ENCODE peak calls at places on chromosomes 7 and 10, in nine cellular contexts. O is endodermal cell; G is activated CD8-positive, alpha-beta T cell treated with anti-CD3 and anti-CD28 coated beads for 36 hours; I is cardiac fibroblast; T is progenitor cell of endocrine pancreas; Y is psoas muscle; A is HCT116; F is HFFc6; M is fibroblast of pulmonary artery. Z is an unnamed sample.

GRCh38 chr10:5552376-5553321 is 27.9 kb downstream of the CALML3 start:
- DNase-seq in F (no peak), O (no peak), Y (peak), T (no peak), A (no peak), G (no peak), I (no peak), M (no peak), Z (no peak)

GRCh38 chr7:92255308-92255707 is 9.5 kb downstream of the ANKIB1 start:
- DNase-seq in M (peak), T (no peak), G (no peak), I (peak), A (no peak), F (peak), O (no peak), Y (no peak), Z (no peak)

GRCh38 chr10:6927001-6927400 is 346.9 kb upstream of the PRKCQ start:
- DNase-seq in O (no peak), G (no peak), I (no peak), M (no peak), Y (no peak), T (no peak), A (no peak), F (no peak), Z (no peak)

GRCh38 chr10:31897506-31897905 is 31.1 kb downstream of the ARHGAP12 start:
- DNase-seq in M (peak), I (peak), G (no peak), F (peak), O (no peak), A (no peak), T (no peak), Y (no peak), Z (no peak)

GRCh38 chr10:26835025-26835424 is 25.7 kb downstream of the ABI1 start:
- DNase-seq in T (no peak), M (no peak), O (no peak), I (no peak), A (no peak), Y (no peak), F (no peak), G (no peak), Z (no peak)

GRCh38 chr7:18580945-18581344 is 85.4 kb downstream of the HDAC9 start:
- DNase-seq in T (no peak), I (no peak), O (no peak), Y (no peak), G (no peak), M (no peak), F (no peak), A (no peak), Z (no peak)

GRCh38 chr10:62811159-62811875 is 4.8 kb downstream of the EGR2 start:
- DNase-seq in A (no peak), Y (no peak), M (no peak), I (no peak), G (peak), T (no peak), F (no peak), O (no peak), Z (no peak)

GRCh38 chr7:44541-44896 is 147.9 kb upstream of the FAM20C start:
- DNase-seq in A (no peak), O (no peak), F (no peak), M (no peak), G (no peak), I (no peak), Y (peak), T (no peak), Z (no peak)

GRCh38 chr7:123624527-123625183 is 23.0 kb downstream of the ASB15 start:
- DNase-seq in G (peak), I (no peak), O (peak), A (no peak), Y (peak), T (peak), M (peak), F (peak), Z (no peak)

GRCh38 chr7:105567821-105568220 is 13.5 kb downstream of the EFCAB10 start:
- DNase-seq in I (no peak), O (no peak), A (no peak), M (no peak), T (no peak), G (no peak), F (no peak), Y (no peak), Z (no peak)

GRCh38 chr10:35963685-35964084 is 321.6 kb upstream of the FZD8 start:
- DNase-seq in M (no peak), I (no peak), T (no peak), G (no peak), A (no peak), Y (no peak), F (no peak), O (no peak), Z (no peak)

GRCh38 chr10:89644691-89644966 is 413 bp downstream of the PANK1 start:
- DNase-seq in T (no peak), A (no peak), Y (no peak), F (no peak), G (no peak), M (no peak), I (no peak), O (no peak), Z (no peak)

GRCh38 chr7:149714910-149715471 is 58.4 kb downstream of the ZNF467 start:
- DNase-seq in G (peak), T (no peak), M (no peak), F (no peak), Y (no peak), O (no peak), I (peak), A (no peak), Z (no peak)

GRCh38 chr7:96599288-96599936 is 110.2 kb downstream of the SEM1 start:
- DNase-seq in M (no peak), T (no peak), Y (no peak), I (no peak), A (no peak), O (no peak), F (no peak), G (no peak), Z (no peak)

GRCh38 chr10:93333278-93333978 is 148.7 kb downstream of the MYOF start:
- DNase-seq in M (peak), O (peak), F (no peak), I (no peak), Y (no peak), G (no peak), A (no peak), T (no peak), Z (no peak)

GRCh38 chr7:134179321-134179720 is 52.2 kb downstream of the LRGUK start:
- DNase-seq in Y (no peak), G (no peak), M (no peak), I (no peak), T (no peak), F (no peak), O (no peak), A (no peak), Z (no peak)

GRCh38 chr7:138602456-138602855 is 98.7 kb downstream of the SVOPL start:
- DNase-seq in G (no peak), I (no peak), T (no peak), O (no peak), M (no peak), F (no peak), Y (no peak), A (no peak), Z (no peak)

GRCh38 chr10:44589931-44590330 is 205.0 kb upstream of the CXCL12 start:
- DNase-seq in O (peak), F (no peak), I (no peak), Y (no peak), M (no peak), A (no peak), T (no peak), G (no peak), Z (no peak)

GRCh38 chr7:107118109-107118900 is 50.5 kb upstream of the HBP1 start:
- DNase-seq in I (peak), F (no peak), Y (no peak), M (peak), T (no peak), G (no peak), O (no peak), A (no peak), Z (no peak)

DNA sequence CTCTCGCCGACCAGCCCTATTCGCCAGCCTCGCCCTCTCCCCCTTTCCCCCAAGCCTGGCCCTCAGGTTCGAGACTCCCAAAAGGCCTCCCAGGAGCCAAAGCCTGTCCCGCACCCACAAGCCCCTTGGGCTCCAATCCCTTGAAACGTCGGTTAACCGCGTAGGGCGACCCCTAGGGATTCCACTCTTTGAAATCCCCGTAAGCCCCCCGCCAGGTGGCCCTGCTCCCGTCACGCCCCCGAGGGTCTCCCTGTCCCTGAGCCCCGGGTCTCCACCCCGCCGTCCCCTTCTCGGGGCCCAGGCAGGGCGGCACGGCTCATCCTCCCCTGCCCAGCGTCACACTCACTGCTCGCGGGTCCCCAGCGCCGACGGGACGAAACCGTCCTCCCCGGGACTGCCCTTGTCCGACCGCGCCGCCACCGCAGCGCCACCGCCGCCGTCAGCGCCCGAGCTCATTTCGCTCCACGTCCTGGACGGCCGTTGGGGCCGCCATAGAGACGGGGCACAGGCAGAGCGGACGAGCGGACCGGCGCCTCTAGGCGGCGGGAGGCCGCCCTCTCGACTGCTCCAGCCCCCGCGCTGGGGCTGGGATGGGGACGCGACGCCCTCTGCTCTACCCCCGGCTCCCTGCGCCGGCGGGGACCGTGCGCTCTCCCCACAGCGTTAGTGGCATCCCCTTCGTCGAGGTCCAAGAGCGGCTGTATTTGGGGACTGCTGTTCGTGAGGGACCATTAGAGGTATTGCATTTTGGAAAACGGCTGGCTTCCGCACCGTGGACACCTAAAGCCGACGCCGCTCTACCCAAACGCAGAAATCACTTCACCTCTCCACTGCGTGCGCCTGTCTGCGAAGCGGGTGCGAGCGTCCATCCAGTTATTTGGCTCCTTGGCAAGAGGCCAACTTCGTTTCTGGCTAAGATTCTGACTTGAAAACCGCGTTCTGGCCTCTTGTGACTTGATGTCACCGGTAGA is at the start of gene EEF1AKMT2:
- DNase-seq in F (peak), Y (peak), M (peak), O (peak), G (peak), A (peak), T (peak), I (peak), Z (peak)
- TF ChIP-seq CTCF in F (peak), Y (peak), M (no peak), O (peak), G (no peak), A (peak), T (peak), I (peak), Z (peak)

GRCh38 chr7:64639267-64640001 is 26.5 kb upstream of the ZNF107 start:
- DNase-seq in T (no peak), M (no peak), I (no peak), G (no peak), O (no peak), Y (no peak), F (no peak), A (no peak), Z (no peak)
- TF ChIP-seq CTCF in T (no peak), M (no peak), I (no peak), G (no peak), O (no peak), Y (no peak), F (no peak), A (no peak), Z (no peak)

GRCh38 chr10:116270691-116271592 is 2.1 kb downstream of the GFRA1 start:
- DNase-seq in G (no peak), O (peak), M (no peak), T (no peak), F (no peak), A (no peak), Y (peak), I (no peak), Z (no peak)

GRCh38 chr10:116269612-116270011 is 3.4 kb downstream of the GFRA1 start:
- DNase-seq in F (no peak), T (no peak), Y (peak), G (no peak), O (no peak), I (no peak), M (no peak), A (no peak), Z (no peak)

GRCh38 chr10:116271593-116272496 is 1.2 kb downstream of the GFRA1 start:
- DNase-seq in T (no peak), A (no peak), O (peak), M (no peak), Y (peak), F (no peak), I (peak), G (peak), Z (no peak)

GRCh38 chr10:116274141-116274861 is 1.3 kb upstream of the GFRA1 start:
- DNase-seq in Y (no peak), M (no peak), I (no peak), T (peak), O (peak), A (no peak), F (no peak), G (peak), Z (no peak)

GRCh38 chr10:116272497-116273221 is at the start of gene GFRA1:
- DNase-seq in F (no peak), I (peak), Y (peak), M (peak), A (no peak), O (peak), T (peak), G (no peak), Z (no peak)
- TF ChIP-seq CTCF in F (peak), I (no peak), Y (peak), M (no peak), A (no peak), O (peak), T (peak), G (no peak), Z (no peak)

GRCh38 chr7:102300643-102301211 is 14.1 kb downstream of the SH2B2 start:
- DNase-seq in M (no peak), G (no peak), T (no peak), F (no peak), A (no peak), Y (peak), I (peak), O (peak), Z (no peak)
- TF ChIP-seq CTCF in M (no peak), G (no peak), T (peak), F (peak), A (no peak), Y (peak), I (no peak), O (peak), Z (no peak)

DNA sequence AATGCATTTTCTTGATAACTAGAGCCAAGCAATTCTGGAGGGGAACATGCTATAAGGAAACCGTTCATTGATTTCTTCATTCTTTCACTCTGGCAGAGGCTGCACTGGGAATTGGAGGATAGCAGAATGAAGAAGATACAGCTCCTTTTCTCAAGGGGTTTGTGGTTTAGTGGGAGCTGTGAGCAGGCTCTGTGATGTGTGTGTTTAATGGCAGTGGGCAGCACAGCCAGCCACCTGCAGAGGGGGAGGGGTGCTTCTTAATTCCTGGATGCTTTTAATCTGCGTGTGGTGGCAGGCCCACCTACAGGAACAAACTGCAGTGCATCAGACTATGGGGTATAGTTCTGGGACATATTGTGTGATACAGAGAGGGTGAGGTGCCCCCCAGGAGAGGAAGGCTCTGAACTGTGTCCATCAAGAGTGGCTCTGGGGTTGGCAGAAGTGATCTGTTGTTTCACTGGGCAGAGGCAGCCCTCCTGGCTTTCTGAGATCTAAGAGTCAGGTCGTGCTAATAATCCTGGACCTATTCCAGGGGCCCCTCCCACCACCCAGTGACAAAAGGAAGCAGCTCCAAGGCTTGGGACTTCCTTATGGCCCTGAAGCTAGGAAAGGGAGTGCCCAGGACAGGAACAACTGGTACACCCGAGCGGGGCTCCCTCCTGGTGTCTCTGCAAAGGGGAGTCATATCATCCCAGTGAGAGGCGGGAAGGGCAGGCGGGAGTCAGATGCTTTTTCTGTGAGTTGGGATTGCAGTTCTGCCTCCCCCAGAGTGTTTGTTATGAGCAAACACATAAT is 32.1 kb downstream of the RPS24 start:
- DNase-seq in Y (no peak), M (no peak), F (no peak), T (no peak), A (no peak), G (no peak), I (no peak), O (no peak), Z (no peak)
- TF ChIP-seq CTCF in Y (no peak), M (no peak), F (no peak), T (no peak), A (no peak), G (no peak), I (no peak), O (no peak), Z (no peak)

DNA sequence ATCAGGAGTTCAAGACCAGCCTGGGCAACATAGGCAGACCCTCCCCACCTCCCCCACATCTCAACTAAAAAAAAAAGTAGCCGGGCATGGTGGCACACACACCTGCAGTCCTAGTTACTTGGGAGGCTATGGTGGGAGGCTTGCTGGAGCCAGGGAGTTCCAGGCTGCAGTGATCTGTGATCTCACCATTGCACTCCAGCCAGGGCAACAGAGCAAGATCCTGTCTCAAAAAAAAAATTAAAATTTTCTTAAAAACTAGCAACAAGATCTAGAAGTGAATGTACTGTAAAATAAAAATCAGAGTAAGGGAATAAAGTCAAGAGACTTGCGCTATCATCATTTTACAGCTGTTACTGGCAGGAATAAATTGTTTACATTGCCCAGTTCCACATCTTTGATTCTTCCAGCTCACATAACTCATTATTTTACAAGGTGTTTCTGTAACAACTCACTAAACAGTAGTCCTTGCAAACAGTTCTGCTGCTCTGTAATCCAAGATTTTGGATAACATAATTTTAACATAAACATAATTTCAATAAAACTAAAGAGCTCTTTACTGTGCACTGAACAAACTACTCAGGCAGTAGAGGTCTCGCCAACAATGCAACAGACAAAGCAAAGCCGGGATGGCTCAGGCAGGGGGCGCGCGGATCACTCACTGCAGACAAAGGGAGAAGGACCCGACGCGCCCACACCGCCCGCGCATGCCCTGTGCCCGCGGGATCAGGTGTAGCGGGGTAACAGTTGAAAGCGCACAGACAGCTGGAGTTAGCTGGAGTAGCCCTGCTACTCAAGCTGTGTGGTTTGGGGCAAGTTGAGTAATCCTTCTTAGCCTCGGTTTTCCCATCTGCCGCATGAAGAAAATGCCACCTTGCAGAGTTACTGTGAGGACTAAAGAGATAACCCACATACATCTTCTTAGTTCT is 73.3 kb upstream of the NFE2L3 start:
- DNase-seq in G (peak), Y (peak), M (peak), O (peak), T (peak), F (no peak), I (peak), A (peak), Z (peak)
- TF ChIP-seq CTCF in G (peak), Y (peak), M (peak), O (peak), T (peak), F (no peak), I (peak), A (peak), Z (peak)

GRCh38 chr7:31664890-31665289 is 22.1 kb upstream of the PPP1R17 start:
- DNase-seq in F (no peak), O (no peak), Y (no peak), A (no peak), G (no peak), I (no peak), T (no peak), M (no peak), Z (no peak)

DNA sequence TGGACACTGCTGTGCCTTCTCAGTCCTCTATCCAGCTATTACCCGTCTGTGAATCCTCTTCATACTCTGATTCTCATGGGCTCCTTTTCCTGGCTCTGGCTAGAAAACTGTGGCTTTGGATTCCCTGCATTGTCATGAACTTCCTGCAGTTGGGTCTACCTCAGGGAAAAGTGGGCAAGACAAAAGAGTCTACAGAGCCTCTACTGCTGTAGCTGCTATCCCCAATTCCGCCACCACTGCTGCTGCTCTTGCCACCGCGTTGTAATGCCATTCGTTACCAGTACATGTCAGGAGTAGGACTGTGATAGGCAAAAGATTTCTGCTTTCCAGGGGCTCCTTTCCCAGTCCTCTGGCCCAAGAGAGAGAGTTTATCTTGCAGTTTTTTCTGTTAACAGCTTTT is 23.9 kb upstream of the PPP1R17 start:
- DNase-seq in F (no peak), A (no peak), T (no peak), M (no peak), Y (no peak), O (peak), I (no peak), G (no peak), Z (no peak)
- TF ChIP-seq CTCF in F (no peak), A (peak), T (peak), M (no peak), Y (no peak), O (peak), I (no peak), G (no peak), Z (no peak)

GRCh38 chr7:3430588-3430987 is 129.5 kb downstream of the SDK1 start:
- DNase-seq in O (peak), F (no peak), I (no peak), A (no peak), M (no peak), G (no peak), T (no peak), Y (no peak), Z (no peak)
- TF ChIP-seq CTCF in O (peak), F (no peak), I (no peak), A (no peak), M (no peak), G (no peak), T (peak), Y (no peak), Z (no peak)

Z was measured in D721Med.